ENCODE peak calls at places on chromosomes 13 and 19, in ten cellular contexts. C is psoas muscle; M is stimulated activated CD8-positive, alpha-beta memory T cell treated with anti-CD3 and anti-CD28 coated beads, Interleukin-12 subunit alpha, Interleukin-12 subunit beta, amount 100 ng/mL, for 4 hours; J is smooth muscle cell of the brain vasculature; B is stimulated activated naive CD4-positive, alpha-beta T cell; O is T-helper 17 cell; N is lower leg skin; Z is head of caudate nucleus; L is nucleus accumbens; H is COR-L47. Y is an unnamed sample.

GRCh38 chr19:29945433-29945832 is 3.4 kb downstream of the URI1 start:
- DNase-seq in C (no peak), H (no peak), M (no peak), J (no peak), B (no peak), Z (no peak), L (no peak), N (no peak), O (no peak), Y (no peak)

GRCh38 chr13:95191821-95192220 is 109.4 kb downstream of the ABCC4 start:
- DNase-seq in J (peak; percentile 64), B (peak; percentile 21), H (peak; percentile 64), M (peak; percentile 28), L (peak; percentile 30), N (peak; percentile 88), C (peak; percentile 72), Z (peak; percentile 85), O (peak; percentile 26), Y (no peak)

GRCh38 chr13:50412046-50412617 is 396.9 kb downstream of the KCNRG start:
- DNase-seq in J (no peak), N (no peak), B (no peak), L (no peak), C (no peak), H (no peak), Z (no peak), M (no peak), O (no peak), Y (no peak)

GRCh38 chr19:35529241-35530218 is 1.4 kb upstream of the SBSN start:
- DNase-seq in H (no peak), C (no peak), Z (peak; percentile 57), O (no peak), L (no peak), N (no peak), J (no peak), M (no peak), B (no peak), Y (no peak)

GRCh38 chr19:36182612-36183454 is 30.6 kb upstream of the COX7A1 start:
- DNase-seq in N (no peak), C (no peak), Z (no peak), H (no peak), B (no peak), M (no peak), L (no peak), J (no peak), O (no peak), Y (no peak)

GRCh38 chr19:5445667-5446066 is 9.6 kb upstream of the ZNRF4 start:
- DNase-seq in C (no peak), B (no peak), L (no peak), O (no peak), Z (peak; percentile 77), M (no peak), N (no peak), J (no peak), H (no peak), Y (peak; percentile 95)

GRCh38 chr19:34067861-34068271 is 104.4 kb upstream of the LSM14A start:
- DNase-seq in B (no peak), Z (no peak), C (no peak), L (no peak), M (no peak), O (no peak), N (no peak), H (no peak), J (no peak), Y (no peak)

GRCh38 chr13:95552539-95553270 is at the start of gene CLDN10:
- DNase-seq in M (no peak), Z (no peak), B (no peak), L (no peak), C (peak; percentile 14), J (no peak), O (no peak), H (no peak), N (no peak), Y (no peak)

GRCh38 chr19:23071087-23071511 is 45.7 kb upstream of the ZNF730 start:
- DNase-seq in H (no peak), O (no peak), L (no peak), C (peak; percentile 14), J (peak; percentile 2), N (no peak), B (no peak), Z (peak; percentile 37), M (no peak), Y (no peak)

GRCh38 chr19:2490659-2491058 is 14.7 kb downstream of the GADD45B start:
- DNase-seq in O (no peak), M (no peak), N (no peak), B (no peak), J (no peak), C (no peak), Z (no peak), H (no peak), L (no peak), Y (no peak)

GRCh38 chr13:41496420-41497234 is 39.3 kb downstream of the RGCC start:
- DNase-seq in L (no peak), B (no peak), J (no peak), H (no peak), N (no peak), M (no peak), Z (no peak), C (no peak), O (no peak), Y (no peak)

GRCh38 chr13:63605962-63606361 is 2190.3 kb upstream of the PCDH20 start:
- DNase-seq in N (no peak), H (no peak), B (no peak), J (no peak), Z (no peak), L (no peak), M (no peak), O (no peak), C (no peak), Y (no peak)

GRCh38 chr19:49570138-49570856 is 10.1 kb downstream of the NOSIP start:
- DNase-seq in H (peak; percentile 80), C (no peak), M (no peak), L (no peak), J (no peak), Z (peak; percentile 77), B (peak; percentile 71), O (no peak), N (no peak), Y (peak; percentile 71)

GRCh38 chr19:15115080-15115479 is 7.9 kb downstream of the SYDE1 start:
- DNase-seq in M (no peak), O (no peak), H (no peak), C (peak; percentile 75), N (no peak), J (no peak), Z (peak; percentile 47), L (no peak), B (no peak), Y (no peak)

GRCh38 chr19:31289381-31289880 is 59.8 kb downstream of the TSHZ3 start:
- DNase-seq in B (no peak), N (no peak), C (no peak), H (no peak), L (no peak), O (no peak), Z (no peak), M (no peak), J (no peak), Y (no peak)

GRCh38 chr19:38164526-38164925 is 59.5 kb downstream of the DPF1 start:
- DNase-seq in J (no peak), Z (no peak), H (no peak), M (no peak), L (no peak), C (no peak), N (no peak), B (no peak), O (no peak), Y (no peak)

GRCh38 chr19:10431943-10432735 is 11.8 kb downstream of the PDE4A start:
- DNase-seq in L (no peak), M (peak; percentile 54), O (peak; percentile 72), C (peak; percentile 78), N (peak; percentile 94), J (no peak), H (peak; percentile 24), B (peak; percentile 58), Z (peak; percentile 59), Y (no peak)

GRCh38 chr13:86882107-86882506 is 789.1 kb upstream of the SLITRK5 start:
- DNase-seq in B (no peak), Z (no peak), H (no peak), N (no peak), C (no peak), L (no peak), O (no peak), J (no peak), M (no peak), Y (no peak)

GRCh38 chr19:4371209-4371897 is 28.0 kb downstream of the MPND start:
- DNase-seq in J (no peak), N (peak; percentile 85), O (no peak), L (no peak), Z (no peak), M (no peak), C (peak; percentile 63), B (no peak), H (no peak), Y (no peak)

GRCh38 chr19:48645652-48646191 is at the start of gene CA11:
- DNase-seq in H (no peak), Z (peak; percentile 84), C (no peak), O (no peak), N (no peak), B (no peak), L (peak; percentile 41), M (no peak), J (no peak), Y (no peak)

GRCh38 chr19:1941146-1942077 is at the start of gene CSNK1G2:
- DNase-seq in J (no peak), C (peak; percentile 39), N (peak; percentile 92), L (no peak), Z (no peak), M (no peak), H (no peak), O (no peak), B (peak; percentile 40), Y (no peak)

GRCh38 chr19:18399008-18399407 is 1.6 kb upstream of the LRRC25 start:
- DNase-seq in Z (no peak), H (no peak), N (no peak), J (no peak), B (no peak), L (no peak), M (no peak), C (no peak), O (no peak), Y (no peak)

GRCh38 chr13:30577381-30577780 is 40.3 kb upstream of the USPL1 start:
- DNase-seq in B (no peak), J (peak; percentile 33), M (peak; percentile 29), Z (no peak), L (no peak), O (no peak), H (no peak), C (peak; percentile 22), N (no peak), Y (no peak)

GRCh38 chr13:75364131-75364713 is 117.7 kb downstream of the TBC1D4 start:
- DNase-seq in L (no peak), O (no peak), J (no peak), Z (no peak), M (no peak), H (no peak), C (no peak), N (no peak), B (no peak), Y (no peak)

GRCh38 chr19:28864577-28865042 is 348.3 kb downstream of the UQCRFS1 start:
- DNase-seq in Z (no peak), N (peak; percentile 26), O (no peak), L (no peak), B (no peak), J (no peak), C (no peak), M (no peak), H (no peak), Y (no peak)

GRCh38 chr13:79384022-79384610 is 21.9 kb downstream of the RBM26 start:
- DNase-seq in O (no peak), H (no peak), J (no peak), C (no peak), Z (peak; percentile 79), N (no peak), B (no peak), M (no peak), L (no peak), Y (no peak)

GRCh38 chr19:17648097-17648660 is 40.0 kb downstream of the UNC13A start:
- DNase-seq in H (no peak), M (no peak), J (no peak), N (no peak), O (no peak), C (no peak), Z (no peak), L (no peak), B (no peak), Y (no peak)